ENCODE peak calls at places on chromosomes 1 and 21, in four cellular contexts. H, Z, S and G are unnamed samples.

GRCh38 chr1:41495171-41495948 is 10.9 kb upstream of the EDN2 start:
- DNase-seq in H (peak; percentile 28), Z (peak; percentile 51), S (no peak), G (no peak)

GRCh38 chr1:204367193-204367858 is 7.6 kb upstream of the PLEKHA6 start:
- DNase-seq in H (no peak), Z (no peak), S (no peak), G (no peak)

GRCh38 chr1:86757272-86757984 is 53.1 kb downstream of the SH3GLB1 start:
- DNase-seq in H (no peak), Z (peak; percentile 94), S (no peak), G (no peak)

GRCh38 chr1:65027699-65028358 is 61.5 kb upstream of the JAK1 start:
- DNase-seq in H (peak; percentile 75), Z (peak; percentile 22), S (peak; percentile 55), G (no peak)

GRCh38 chr1:227395391-227396028 is 77.2 kb upstream of the CDC42BPA start:
- DNase-seq in H (no peak), Z (peak; percentile 50), S (no peak), G (no peak)

GRCh38 chr1:115466433-115466832 is 128.4 kb upstream of the NGF start:
- DNase-seq in H (no peak), Z (peak; percentile 20), S (no peak), G (no peak)

GRCh38 chr1:43936470-43937151 is 3.0 kb downstream of the ARTN start:
- DNase-seq in H (peak; percentile 26), Z (peak; percentile 38), S (no peak), G (no peak)

GRCh38 chr1:17167783-17168479 is 37.0 kb upstream of the PADI1 start:
- DNase-seq in H (no peak), Z (peak; percentile 25), S (no peak), G (no peak)

GRCh38 chr21:42815217-42815616 is 64.1 kb downstream of the WDR4 start:
- DNase-seq in H (no peak), Z (no peak), S (no peak), G (no peak)

GRCh38 chr1:106584663-106585062 is 471.8 kb upstream of the PRMT6 start:
- DNase-seq in H (no peak), Z (no peak), S (peak; percentile 46), G (no peak)

GRCh38 chr1:15734901-15735300 is 1.2 kb upstream of the SLC25A34 start:
- DNase-seq in H (no peak), Z (no peak), S (no peak), G (no peak)

GRCh38 chr1:232529747-232530146 is 100.2 kb downstream of the SIPA1L2 start:
- DNase-seq in H (no peak), Z (no peak), S (no peak), G (no peak)

GRCh38 chr1:198128528-198128927 is 28.3 kb upstream of the NEK7 start:
- DNase-seq in H (no peak), Z (no peak), S (no peak), G (no peak)

GRCh38 chr1:2203671-2204383 is 9.3 kb upstream of the FAAP20 start:
- DNase-seq in H (no peak), Z (no peak), S (no peak), G (no peak)
- H3K4me3 ChIP-seq in H (peak overlapping the region; percentile 73), Z (peak overlapping the region; percentile 47), S (no peak overlapping the region), G (no peak overlapping the region)

GRCh38 chr21:15090390-15090789 is 25.6 kb upstream of the NRIP1 start:
- DNase-seq in H (no peak), Z (no peak), S (no peak), G (no peak)

GRCh38 chr21:15093216-15093615 is 28.4 kb upstream of the NRIP1 start:
- DNase-seq in H (no peak), Z (no peak), S (no peak), G (no peak)

GRCh38 chr21:15084668-15085067 is 19.9 kb upstream of the NRIP1 start:
- DNase-seq in H (no peak), Z (peak; percentile 69), S (no peak), G (no peak)

DNA sequence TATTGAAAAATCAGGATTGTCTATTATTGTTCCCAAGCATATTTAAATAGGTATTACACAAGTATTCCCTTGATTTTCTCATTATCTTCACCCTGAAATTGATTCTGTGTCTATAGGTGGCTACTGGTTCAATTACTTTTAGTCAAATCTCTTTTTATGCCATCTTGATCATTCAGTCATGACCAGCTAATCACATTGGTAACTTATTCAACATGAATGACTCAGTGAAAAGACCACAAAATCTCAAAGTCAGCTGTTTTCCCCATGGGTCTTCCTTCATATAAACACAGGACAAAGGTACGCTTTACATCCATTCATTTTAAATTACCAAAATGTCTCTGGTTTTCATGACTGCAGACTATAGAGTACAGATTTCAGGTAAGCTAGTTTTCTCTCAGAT is 23.7 kb upstream of the NRIP1 start:
- DNase-seq in H (no peak), Z (no peak), S (no peak), G (no peak)
- H3K27ac ChIP-seq in H (no peak overlapping the region), Z (no peak overlapping the region), S (no peak overlapping the region), G (no peak overlapping the region)

GRCh38 chr1:154348429-154349076 is 23.2 kb downstream of the ATP8B2 start:
- DNase-seq in H (no peak), Z (no peak), S (no peak), G (no peak)
- H3K4me1 ChIP-seq in H (peaks cover 24% of the 10 kb centered on the region), Z (peaks cover 10% of the 10 kb centered on the region), S (peaks cover 12% of the 10 kb centered on the region), G (peaks cover 44% of the 10 kb centered on the region)

GRCh38 chr1:2074316-2074855 is 24.2 kb downstream of the PRKCZ start:
- DNase-seq in H (no peak), Z (no peak), S (no peak), G (no peak)
- H3K4me3 ChIP-seq in H (no peak overlapping the region), Z (no peak overlapping the region), S (no peak overlapping the region), G (no peak overlapping the region)